ENCODE peak calls at places on chromosomes 5 and 9, in four cellular contexts. F, M, O and I are unnamed samples.

GRCh38 chr9:127858041-127858512 is 3.6 kb upstream of the ENG start:
- DNase-seq in M (no peak), O (peak), F (no peak), I (no peak)

GRCh38 chr5:94469889-94470288 is 148.5 kb downstream of the KIAA0825 start:
- DNase-seq in M (no peak), F (peak), O (no peak), I (no peak)

GRCh38 chr5:73642296-73642695 is 16.3 kb downstream of the ARHGEF28 start:
- DNase-seq in O (peak), F (no peak), M (no peak), I (no peak)

GRCh38 chr5:159783731-159784247 is 132.5 kb upstream of the ADRA1B start:
- DNase-seq in O (no peak), F (no peak), M (peak), I (no peak)

GRCh38 chr9:104863180-104863883 is 64.6 kb downstream of the ABCA1 start:
- DNase-seq in O (peak), M (peak), F (peak), I (peak)

GRCh38 chr9:99075246-99075912 is 29.5 kb upstream of the TGFBR1 start:
- DNase-seq in M (no peak), F (no peak), O (no peak), I (no peak)

GRCh38 chr9:75087824-75088645 is at the start of the genes NMRK1 and OSTF1:
- DNase-seq in O (peak), F (peak), M (peak), I (peak)

GRCh38 chr5:103464801-103465484 is 97.6 kb downstream of the NUDT12 start:
- DNase-seq in M (no peak), F (no peak), O (no peak), I (no peak)

GRCh38 chr5:111945535-111945934 is 188.5 kb upstream of the NREP start:
- DNase-seq in F (no peak), O (no peak), M (no peak), I (no peak)
- H3K9ac ChIP-seq in F (no peak), O (no peak), M (no peak), I (no peak)

DNA sequence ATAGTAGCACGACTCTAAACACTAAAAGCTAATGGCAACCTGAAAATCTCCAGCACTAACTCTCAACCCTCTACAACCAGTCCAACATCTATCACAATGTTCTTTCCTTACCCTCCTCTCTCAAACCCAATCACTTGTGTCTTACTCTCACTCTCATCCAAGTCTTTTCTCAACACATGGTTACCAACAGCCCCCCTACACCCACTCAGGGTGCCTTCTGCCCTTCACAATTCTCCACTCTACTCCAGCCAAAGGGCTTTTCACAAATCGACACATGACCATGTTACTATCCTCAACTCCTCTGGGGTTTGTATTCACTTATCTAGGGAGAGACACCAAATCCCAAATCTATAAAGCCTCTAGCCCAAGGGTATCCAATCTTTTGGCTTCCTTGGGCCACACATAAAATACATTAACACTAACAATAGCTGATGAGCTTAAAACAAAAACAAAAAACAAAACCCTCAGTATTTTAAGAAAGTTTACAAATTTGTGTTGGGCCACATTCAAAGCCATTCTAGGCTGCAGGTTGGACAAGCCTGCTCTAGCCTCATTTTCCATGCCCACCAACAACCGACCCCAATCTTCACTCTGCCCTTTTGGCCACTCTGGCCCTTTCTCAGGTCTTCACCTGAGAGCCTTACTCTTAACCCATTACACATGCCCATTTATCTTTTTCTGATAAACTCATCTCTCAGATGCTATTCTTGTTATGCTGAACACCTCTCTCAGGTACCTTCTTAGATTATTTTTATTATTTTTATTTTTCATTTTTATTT is 11.7 kb downstream of the HSPA9 start:
- DNase-seq in F (no peak), O (no peak), M (no peak), I (no peak)
- H3K4me3 ChIP-seq in F (no peak), O (no peak), M (no peak), I (no peak)

GRCh38 chr5:176528301-176528700 is 8.9 kb downstream of the RNF44 start:
- DNase-seq in F (no peak), O (no peak), M (no peak), I (no peak)
- H3K9ac ChIP-seq in F (no peak), O (no peak), M (no peak), I (no peak)

GRCh38 chr5:107542428-107542827 is 128.3 kb downstream of the EFNA5 start:
- DNase-seq in F (peak), O (peak), M (no peak), I (peak)
- H3K4me3 ChIP-seq in F (no peak), O (no peak), M (no peak), I (peak)

DNA sequence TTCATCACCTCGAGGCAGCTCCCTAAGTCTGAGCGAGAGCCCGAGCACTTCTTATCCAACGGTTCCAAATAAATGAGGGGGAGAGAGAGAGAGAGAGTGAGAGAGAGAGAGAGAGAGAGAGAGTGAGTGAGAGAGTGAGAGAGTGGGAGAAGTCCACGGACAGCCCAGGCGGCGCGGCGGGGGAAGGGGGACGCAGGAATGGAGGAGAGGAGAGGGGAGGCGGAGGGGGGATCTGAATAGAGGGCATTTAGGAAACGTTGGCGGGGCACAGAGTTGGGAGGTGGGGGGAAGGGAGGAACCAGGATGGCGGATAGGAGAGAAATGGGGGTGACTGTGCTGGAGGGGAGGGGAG is 481 bp upstream of the BASP1 start:
- DNase-seq in M (peak), O (no peak), F (no peak), I (no peak)
- H3K9ac ChIP-seq in M (no peak), O (no peak), F (no peak), I (no peak)